ENCODE peak calls at places on chromosomes 13 and 19, in four cellular contexts. P, S, N and R are unnamed samples. For H3K4me1, the result is how much of the 10 kb centered on the place peaks cover.

GRCh38 chr13:114339779-114340534 is 25.7 kb downstream of the CHAMP1 start:
- DNase-seq in N (peak), P (no peak), S (peak), R (peak)

GRCh38 chr13:94195715-94196114 is 283.8 kb downstream of the DCT start:
- DNase-seq in P (no peak), N (peak), S (peak), R (peak)

GRCh38 chr19:492091-492531 is 4.2 kb upstream of the MADCAM1 start:
- DNase-seq in S (no peak), P (no peak), N (peak), R (peak)

GRCh38 chr13:49733181-49733951 is 42.1 kb upstream of the EBPL start:
- DNase-seq in S (peak), P (peak), N (no peak), R (no peak)

GRCh38 chr13:29954082-29955043 is 103.9 kb upstream of the UBL3 start:
- DNase-seq in S (no peak), P (no peak), N (no peak), R (no peak)

GRCh38 chr13:98525852-98526512 is 50.9 kb downstream of the STK24 start:
- DNase-seq in P (no peak), N (no peak), S (no peak), R (no peak)

GRCh38 chr13:72864142-72865035 is 82.5 kb downstream of the PIBF1 start:
- DNase-seq in S (peak), N (peak), P (no peak), R (peak)

GRCh38 chr13:112977091-112977490 is 8.1 kb downstream of the MCF2L start:
- DNase-seq in S (no peak), N (no peak), P (no peak), R (no peak)

GRCh38 chr19:44356383-44357111 is at the start of gene ZNF112:
- DNase-seq in S (peak), P (peak), N (peak), R (peak)

GRCh38 chr13:110185696-110186095 is 121.3 kb downstream of the COL4A1 start:
- DNase-seq in P (no peak), N (no peak), S (peak), R (no peak)

GRCh38 chr19:32581704-32582164 is 744 bp downstream of the PDCD5 start:
- DNase-seq in P (peak), S (peak), N (peak), R (peak)

GRCh38 chr13:45219938-45220375 is 19.1 kb upstream of the KCTD4 start:
- DNase-seq in P (peak), N (peak), S (peak), R (peak)

GRCh38 chr19:52734340-52734892 is 428 bp downstream of the ZNF611 start:
- DNase-seq in S (no peak), N (no peak), P (no peak), R (peak)

GRCh38 chr19:6876790-6877189 is 10.6 kb upstream of the ADGRE1 start:
- DNase-seq in N (no peak), S (no peak), P (no peak), R (no peak)

GRCh38 chr19:29683009-29683408 is 17.7 kb downstream of the PLEKHF1 start:
- DNase-seq in P (no peak), S (no peak), N (no peak), R (no peak)

GRCh38 chr13:62209539-62209938 is 793.9 kb upstream of the PCDH20 start:
- DNase-seq in N (no peak), S (no peak), P (no peak), R (no peak)

GRCh38 chr13:113153810-113154748 is 4.4 kb upstream of the PROZ start:
- DNase-seq in P (peak), N (peak), S (peak), R (peak)

GRCh38 chr19:5113101-5113557 is 144.2 kb downstream of the KDM4B start:
- DNase-seq in P (peak), S (peak), N (no peak), R (peak)

GRCh38 chr19:44660081-44660480 is 11.2 kb upstream of the CEACAM19 start:
- DNase-seq in P (no peak), S (no peak), N (peak), R (no peak)

GRCh38 chr13:34201050-34201913 is 383.3 kb downstream of the RFC3 start:
- DNase-seq in P (no peak), S (peak), N (peak), R (peak)

GRCh38 chr13:71858647-71859046 is 8.4 kb downstream of the DACH1 start:
- DNase-seq in P (no peak), N (no peak), S (no peak), R (no peak)

GRCh38 chr13:102702965-102703720 is 8.3 kb upstream of the METTL21C start:
- DNase-seq in P (no peak), N (no peak), S (no peak), R (peak)

GRCh38 chr13:34006011-34006410 is 188.1 kb downstream of the RFC3 start:
- DNase-seq in N (peak), P (no peak), S (no peak), R (no peak)

GRCh38 chr19:29875931-29876330 is 64.1 kb downstream of the CCNE1 start:
- DNase-seq in S (no peak), P (no peak), N (no peak), R (no peak)

DNA sequence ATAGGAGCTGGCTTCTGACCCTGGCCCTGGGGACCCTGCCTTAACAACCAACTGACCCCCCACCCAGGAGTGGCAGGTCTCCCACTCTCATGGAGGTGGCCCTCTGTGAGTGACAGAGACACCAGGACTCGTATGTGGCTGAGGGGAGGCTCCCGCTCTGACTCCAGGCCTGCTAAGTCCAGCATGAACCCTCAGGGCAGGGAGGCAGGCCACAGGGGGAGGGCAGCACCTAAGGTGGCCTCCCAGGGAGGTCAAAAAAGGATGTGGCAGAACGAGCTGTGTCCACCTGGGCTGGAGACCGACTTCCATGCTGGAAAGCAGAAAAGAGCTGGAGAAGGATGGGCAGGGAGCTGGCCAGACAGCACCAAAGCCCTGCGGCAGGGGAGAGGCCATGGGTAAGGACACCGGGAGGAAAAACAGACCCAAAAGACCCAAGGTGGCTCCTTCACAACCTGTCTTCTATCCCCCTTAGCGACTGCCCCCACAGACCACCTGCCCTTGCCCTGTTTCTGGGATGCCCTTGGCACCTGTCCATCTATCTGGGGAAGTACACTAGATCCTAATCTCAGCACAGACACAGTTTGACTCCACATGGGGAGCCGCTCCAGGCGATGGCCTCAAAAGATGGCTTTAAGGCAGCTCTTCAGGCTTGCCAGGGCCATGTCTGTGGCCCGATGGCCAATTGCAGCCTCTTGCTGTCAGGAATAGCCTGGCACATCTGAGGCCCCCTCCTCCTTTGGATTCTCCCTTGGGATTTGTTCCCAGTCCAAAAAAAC is 10.5 kb upstream of the SLC35E1 start:
- DNase-seq in P (no peak), S (no peak), N (no peak), R (no peak)
- H3K9ac ChIP-seq in P (no peak), S (no peak), N (no peak), R (no peak)

DNA sequence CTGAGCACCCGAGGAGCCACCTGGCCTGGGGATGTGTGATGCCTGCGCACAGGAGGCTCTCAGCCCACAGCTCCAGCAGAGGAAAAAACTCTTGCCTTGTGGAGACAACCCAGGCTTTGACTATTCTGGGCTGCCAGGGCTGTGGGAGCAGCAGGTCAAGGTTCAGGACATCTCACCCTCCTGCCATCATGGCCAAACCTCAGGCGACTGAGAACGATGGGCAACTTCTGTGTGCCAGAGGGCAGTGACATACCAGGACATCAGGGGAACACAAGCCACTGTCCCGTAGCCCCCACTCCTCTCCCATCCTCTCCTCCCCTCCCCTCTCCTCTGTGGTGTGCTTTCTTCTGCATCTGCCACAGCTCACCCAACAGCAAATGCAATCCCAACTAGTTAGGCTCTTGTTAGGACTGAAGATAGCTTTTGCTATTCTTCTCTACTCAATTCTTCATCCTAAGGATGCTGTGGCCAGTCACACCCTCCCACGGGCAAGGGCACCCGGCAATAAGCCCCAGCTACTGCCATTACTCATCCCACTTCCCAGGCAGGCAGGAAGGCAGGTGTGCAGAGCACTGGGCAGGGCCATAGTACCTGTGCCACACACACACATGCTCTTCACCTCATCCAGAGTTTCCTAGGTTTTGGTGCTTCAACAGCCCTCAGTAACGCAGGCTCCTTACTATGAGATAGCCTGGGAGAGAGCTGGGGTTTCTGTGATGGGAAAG is 16.8 kb downstream of the ELL start:
- DNase-seq in S (no peak), P (no peak), N (peak), R (no peak)
- H3K4me1 ChIP-seq in S (under half), P (under half), N (under half), R (under half)

GRCh38 chr19:31419871-31420430 is 70.7 kb upstream of the TSHZ3 start:
- DNase-seq in P (no peak), S (no peak), N (no peak), R (no peak)
- H3K9ac ChIP-seq in P (no peak), S (no peak), N (no peak), R (no peak)

GRCh38 chr19:39122934-39123731 is 2.5 kb upstream of the PAK4 start:
- DNase-seq in S (no peak), P (no peak), N (no peak), R (no peak)

GRCh38 chr19:39125554-39126311 is at the start of gene PAK4:
- DNase-seq in N (peak), P (peak), S (peak), R (peak)

GRCh38 chr19:39126312-39126561 is 651 bp downstream of the PAK4 start:
- DNase-seq in S (no peak), P (no peak), N (no peak), R (no peak)

GRCh38 chr19:39125199-39125553 is 410 bp upstream of the PAK4 start:
- DNase-seq in N (no peak), P (no peak), S (no peak), R (no peak)

GRCh38 chr19:39124136-39124764 is 1.3 kb upstream of the PAK4 start:
- DNase-seq in S (no peak), P (peak), N (no peak), R (no peak)
- H3K4me1 ChIP-seq in S (under half), P (under half), N (under half), R (under half)

DNA sequence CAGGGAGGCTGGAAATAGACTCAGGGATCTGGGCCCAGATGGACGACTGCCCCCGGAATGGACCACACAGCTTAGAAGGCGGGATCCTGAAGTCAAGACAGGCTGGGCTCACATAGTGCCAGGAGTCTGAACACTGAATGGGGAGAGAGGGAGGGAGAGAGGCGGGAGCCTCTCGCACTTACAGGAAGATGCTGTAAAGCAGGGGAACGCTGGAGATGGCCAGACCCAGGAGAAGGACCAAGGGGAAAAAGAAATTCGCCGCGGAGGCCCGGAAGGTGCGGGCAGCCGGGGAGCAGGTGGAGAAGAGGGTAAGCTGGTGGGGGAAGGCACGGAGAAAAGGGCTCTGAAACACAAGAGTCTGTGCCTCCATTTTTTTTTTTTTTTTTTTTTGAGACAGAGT is 1.4 kb upstream of the LENG1 start:
- DNase-seq in N (peak), P (no peak), S (no peak), R (no peak)
- H3K9ac ChIP-seq in N (peak), P (peak), S (no peak), R (peak)

DNA sequence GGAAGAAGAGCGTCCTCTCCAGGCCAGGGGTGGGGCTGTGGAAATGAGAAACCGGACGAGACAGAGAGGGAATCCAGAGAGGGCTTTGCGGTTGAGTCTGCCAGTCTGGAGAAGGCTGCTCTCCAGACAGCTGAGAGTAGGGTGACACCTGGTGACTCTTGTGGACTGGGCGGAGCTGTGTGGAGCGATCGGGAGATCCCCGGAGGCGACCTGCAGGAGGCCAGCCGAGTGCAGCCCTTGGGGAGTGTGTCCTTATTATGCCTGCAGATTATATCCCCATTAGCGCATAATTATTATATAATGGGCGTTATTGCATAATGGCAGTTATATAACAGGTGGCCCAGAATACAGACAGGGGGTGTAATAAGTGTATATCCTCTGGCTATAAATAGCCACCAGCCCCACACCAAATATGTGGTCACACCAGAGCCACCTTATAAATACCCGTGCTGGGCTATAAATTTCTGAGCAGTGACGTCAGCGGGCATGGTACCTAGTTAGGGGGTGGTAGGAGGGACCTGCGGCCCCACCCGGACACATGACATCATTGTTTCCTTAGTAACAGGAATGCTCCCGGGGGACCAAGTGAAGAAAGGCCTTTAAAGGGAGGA is 41.2 kb downstream of the NFIX start:
- DNase-seq in P (peak), S (peak), N (peak), R (peak)
- H3K4me1 ChIP-seq in P (under half), S (half or more), N (half or more), R (half or more)

DNA sequence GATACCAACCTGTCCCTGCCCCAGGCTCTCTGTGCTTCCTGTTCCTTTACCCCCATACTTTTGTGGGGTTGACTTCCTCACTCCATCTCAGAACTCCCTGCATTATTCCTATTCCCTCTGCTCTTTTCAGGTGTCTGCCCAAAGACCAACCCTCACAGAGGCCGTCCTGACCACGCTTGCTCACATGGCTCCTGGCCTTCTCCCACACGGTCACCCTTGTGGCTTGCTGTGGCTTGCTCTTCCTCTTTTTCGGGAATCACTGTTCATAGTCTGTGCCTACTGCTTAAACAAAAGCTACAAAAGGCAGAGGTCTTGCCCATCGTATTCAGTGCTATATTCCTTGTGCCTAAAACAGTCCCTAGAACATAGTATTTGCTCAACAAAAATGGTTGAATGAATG is 25.2 kb upstream of the ARGLU1 start:
- DNase-seq in P (no peak), N (no peak), S (no peak), R (no peak)
- H3K9ac ChIP-seq in P (no peak), N (no peak), S (no peak), R (no peak)

DNA sequence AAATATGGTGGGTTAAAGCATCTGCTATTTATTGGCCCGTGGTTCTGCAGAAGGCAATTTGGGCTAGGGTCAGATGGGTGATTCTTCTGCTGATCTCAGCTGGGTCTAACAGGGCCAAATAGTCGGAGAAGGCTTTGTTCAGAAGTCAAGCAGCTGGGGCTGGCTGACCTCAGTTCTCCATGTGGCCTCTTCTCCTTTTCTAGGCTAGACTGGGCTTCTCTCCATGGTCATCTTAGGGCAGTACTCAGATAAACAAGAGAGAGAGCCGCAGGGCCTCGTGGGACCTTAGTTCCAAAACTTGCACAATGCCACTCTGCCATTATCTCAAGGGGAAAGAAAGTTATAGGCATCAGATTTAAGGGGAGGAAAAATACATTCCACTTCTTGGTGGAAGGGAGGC is 89.6 kb downstream of the NALCN start:
- DNase-seq in N (no peak), P (no peak), S (no peak), R (no peak)
- H3K4me1 ChIP-seq in N (under half), P (under half), S (under half), R (under half)

GRCh38 chr19:35716735-35716984 is 1.1 kb upstream of the KMT2B start:
- DNase-seq in S (no peak), P (no peak), N (no peak), R (no peak)
- H3K9ac ChIP-seq in S (peak), P (peak), N (peak), R (peak)

GRCh38 chr19:39140594-39140993 is 15.0 kb downstream of the PAK4 start:
- DNase-seq in S (no peak), N (no peak), P (no peak), R (no peak)
- H3K4me1 ChIP-seq in S (under half), N (under half), P (under half), R (under half)